ENCODE peak calls at places on chromosomes 1 and 21, in nine cellular contexts. One of them, this sample, is unnamed.

GRCh38 chr21:33712022-33712803 is 69.9 kb downstream of the ITSN1 start:
- DNase-seq in anterior cingulate cortex: no peak
- DNase-seq in transverse colon: peak
- DNase-seq in stimulated activated CD4-positive, alpha-beta T cell treated with anti-CD3 and anti-CD28 coated beads, Interleukin-15, amount 100 ng/mL, for 24 hours: no peak
- DNase-seq in AG09319: no peak
- DNase-seq in ELR: no peak
- DNase-seq in heart left ventricle: no peak
- DNase-seq in T-cell: no peak
- DNase-seq in IMR-90: no peak
- DNase-seq in this sample: no peak

GRCh38 chr1:169931795-169932195 is 38.1 kb upstream of the SCYL3 start:
- DNase-seq in anterior cingulate cortex: no peak
- DNase-seq in transverse colon: no peak
- DNase-seq in stimulated activated CD4-positive, alpha-beta T cell treated with anti-CD3 and anti-CD28 coated beads, Interleukin-15, amount 100 ng/mL, for 24 hours: no peak
- DNase-seq in AG09319: peak
- DNase-seq in ELR: no peak
- DNase-seq in heart left ventricle: no peak
- DNase-seq in T-cell: no peak
- DNase-seq in IMR-90: peak
- DNase-seq in this sample: no peak

GRCh38 chr21:43208561-43209332 is 39.9 kb downstream of the CRYAA start:
- DNase-seq in anterior cingulate cortex: no peak
- DNase-seq in transverse colon: no peak
- DNase-seq in stimulated activated CD4-positive, alpha-beta T cell treated with anti-CD3 and anti-CD28 coated beads, Interleukin-15, amount 100 ng/mL, for 24 hours: no peak
- DNase-seq in AG09319: no peak
- DNase-seq in ELR: no peak
- DNase-seq in heart left ventricle: peak
- DNase-seq in T-cell: no peak
- DNase-seq in IMR-90: no peak
- DNase-seq in this sample: no peak

GRCh38 chr21:15224346-15225086 is 159.7 kb upstream of the NRIP1 start:
- DNase-seq in anterior cingulate cortex: no peak
- DNase-seq in transverse colon: no peak
- DNase-seq in stimulated activated CD4-positive, alpha-beta T cell treated with anti-CD3 and anti-CD28 coated beads, Interleukin-15, amount 100 ng/mL, for 24 hours: no peak
- DNase-seq in AG09319: peak
- DNase-seq in ELR: peak
- DNase-seq in heart left ventricle: no peak
- DNase-seq in T-cell: no peak
- DNase-seq in IMR-90: peak
- DNase-seq in this sample: no peak

GRCh38 chr1:200184196-200184595 is 156.7 kb downstream of the NR5A2 start:
- DNase-seq in anterior cingulate cortex: peak
- DNase-seq in transverse colon: peak
- DNase-seq in stimulated activated CD4-positive, alpha-beta T cell treated with anti-CD3 and anti-CD28 coated beads, Interleukin-15, amount 100 ng/mL, for 24 hours: no peak
- DNase-seq in AG09319: peak
- DNase-seq in ELR: peak
- DNase-seq in heart left ventricle: peak
- DNase-seq in T-cell: no peak
- DNase-seq in IMR-90: peak
- DNase-seq in this sample: peak

GRCh38 chr1:207565546-207566468 is 69.8 kb downstream of the CR1 start:
- DNase-seq in anterior cingulate cortex: peak
- DNase-seq in transverse colon: no peak
- DNase-seq in stimulated activated CD4-positive, alpha-beta T cell treated with anti-CD3 and anti-CD28 coated beads, Interleukin-15, amount 100 ng/mL, for 24 hours: peak
- DNase-seq in AG09319: no peak
- DNase-seq in ELR: peak
- DNase-seq in heart left ventricle: no peak
- DNase-seq in T-cell: no peak
- DNase-seq in IMR-90: no peak
- DNase-seq in this sample: no peak

GRCh38 chr1:29555043-29555620 is 318.8 kb downstream of the PTPRU start:
- DNase-seq in anterior cingulate cortex: no peak
- DNase-seq in transverse colon: no peak
- DNase-seq in stimulated activated CD4-positive, alpha-beta T cell treated with anti-CD3 and anti-CD28 coated beads, Interleukin-15, amount 100 ng/mL, for 24 hours: no peak
- DNase-seq in AG09319: no peak
- DNase-seq in ELR: no peak
- DNase-seq in heart left ventricle: no peak
- DNase-seq in T-cell: no peak
- DNase-seq in IMR-90: no peak
- DNase-seq in this sample: no peak

GRCh38 chr21:45293726-45294401 is 6.2 kb upstream of the POFUT2 start:
- DNase-seq in anterior cingulate cortex: no peak
- DNase-seq in transverse colon: no peak
- DNase-seq in stimulated activated CD4-positive, alpha-beta T cell treated with anti-CD3 and anti-CD28 coated beads, Interleukin-15, amount 100 ng/mL, for 24 hours: no peak
- DNase-seq in AG09319: no peak
- DNase-seq in ELR: no peak
- DNase-seq in heart left ventricle: no peak
- DNase-seq in T-cell: no peak
- DNase-seq in IMR-90: no peak
- DNase-seq in this sample: no peak

This sample was measured in HTR-8/SVneo.